ENCODE peak calls at places on chromosomes 6 and 20, in seven cellular contexts. One of them, this sample, is unnamed. For H3K36me3, the result is how much of the 10 kb centered on the place peaks cover.

GRCh38 chr6:167699141-167700036 is 127.3 kb upstream of the AFDN start:
- DNase-seq in IMR-90: no peak
- DNase-seq in brain microvascular endothelial cell: peak
- DNase-seq in endodermal cell: peak
- DNase-seq in PC-9: no peak
- DNase-seq in pancreas: no peak
- DNase-seq in colonic mucosa: peak
- DNase-seq in this sample: peak

GRCh38 chr20:64053841-64054661 is 4.6 kb upstream of the SOX18 start:
- DNase-seq in IMR-90: no peak
- DNase-seq in brain microvascular endothelial cell: no peak
- DNase-seq in endodermal cell: peak
- DNase-seq in PC-9: no peak
- DNase-seq in pancreas: no peak
- DNase-seq in colonic mucosa: no peak
- DNase-seq in this sample: peak

GRCh38 chr6:68087399-68088133 is 547.5 kb upstream of the ADGRB3 start:
- DNase-seq in IMR-90: no peak
- DNase-seq in brain microvascular endothelial cell: no peak
- DNase-seq in endodermal cell: no peak
- DNase-seq in PC-9: no peak
- DNase-seq in pancreas: no peak
- DNase-seq in colonic mucosa: no peak
- DNase-seq in this sample: no peak

GRCh38 chr20:9409981-9410380 is 104.4 kb upstream of the LAMP5 start:
- DNase-seq in IMR-90: peak
- DNase-seq in brain microvascular endothelial cell: peak
- DNase-seq in endodermal cell: no peak
- DNase-seq in PC-9: no peak
- DNase-seq in pancreas: no peak
- DNase-seq in colonic mucosa: no peak
- DNase-seq in this sample: no peak

GRCh38 chr6:13397359-13398080 is 69.2 kb upstream of the TBC1D7 start:
- DNase-seq in IMR-90: no peak
- DNase-seq in brain microvascular endothelial cell: no peak
- DNase-seq in endodermal cell: no peak
- DNase-seq in PC-9: no peak
- DNase-seq in pancreas: no peak
- DNase-seq in colonic mucosa: peak
- DNase-seq in this sample: no peak

GRCh38 chr6:145530454-145530853 is 204.9 kb downstream of the EPM2A start:
- DNase-seq in IMR-90: no peak
- DNase-seq in brain microvascular endothelial cell: no peak
- DNase-seq in endodermal cell: no peak
- DNase-seq in PC-9: no peak
- DNase-seq in pancreas: no peak
- DNase-seq in colonic mucosa: no peak
- DNase-seq in this sample: no peak

GRCh38 chr20:46021361-46022359 is 7.4 kb upstream of the SLC12A5 start:
- DNase-seq in IMR-90: no peak
- DNase-seq in brain microvascular endothelial cell: no peak
- DNase-seq in endodermal cell: peak
- DNase-seq in PC-9: peak
- DNase-seq in pancreas: peak
- DNase-seq in colonic mucosa: peak
- DNase-seq in this sample: no peak

GRCh38 chr6:105609375-105609991 is 206.6 kb upstream of the PREP start:
- DNase-seq in IMR-90: peak
- DNase-seq in brain microvascular endothelial cell: peak
- DNase-seq in endodermal cell: no peak
- DNase-seq in PC-9: no peak
- DNase-seq in pancreas: no peak
- DNase-seq in colonic mucosa: peak
- DNase-seq in this sample: peak

GRCh38 chr20:57804470-57805250 is 94.8 kb upstream of the PMEPA1 start:
- DNase-seq in IMR-90: no peak
- DNase-seq in brain microvascular endothelial cell: no peak
- DNase-seq in endodermal cell: no peak
- DNase-seq in PC-9: no peak
- DNase-seq in pancreas: no peak
- DNase-seq in colonic mucosa: no peak
- DNase-seq in this sample: no peak

GRCh38 chr6:118750143-118750542 is 98.8 kb upstream of the CEP85L start:
- DNase-seq in IMR-90: no peak
- DNase-seq in brain microvascular endothelial cell: peak
- DNase-seq in endodermal cell: no peak
- DNase-seq in PC-9: no peak
- DNase-seq in pancreas: no peak
- DNase-seq in colonic mucosa: no peak
- DNase-seq in this sample: no peak

GRCh38 chr6:81864124-81864523 is 111.6 kb upstream of the TENT5A start:
- DNase-seq in IMR-90: no peak
- DNase-seq in brain microvascular endothelial cell: no peak
- DNase-seq in endodermal cell: no peak
- DNase-seq in PC-9: no peak
- DNase-seq in pancreas: no peak
- DNase-seq in colonic mucosa: no peak
- DNase-seq in this sample: no peak

GRCh38 chr6:36028887-36029324 is 1.3 kb downstream of the MAPK14 start:
- DNase-seq in IMR-90: peak
- DNase-seq in brain microvascular endothelial cell: peak
- DNase-seq in endodermal cell: peak
- DNase-seq in PC-9: peak
- DNase-seq in pancreas: peak
- DNase-seq in colonic mucosa: peak
- DNase-seq in this sample: peak

GRCh38 chr6:41352907-41353306 is 17.5 kb downstream of the NCR2 start:
- DNase-seq in IMR-90: no peak
- DNase-seq in brain microvascular endothelial cell: no peak
- DNase-seq in endodermal cell: no peak
- DNase-seq in PC-9: no peak
- DNase-seq in pancreas: no peak
- DNase-seq in colonic mucosa: no peak
- DNase-seq in this sample: no peak

GRCh38 chr6:39113788-39114187 is 1.2 kb downstream of the SAYSD1 start:
- DNase-seq in IMR-90: no peak
- DNase-seq in brain microvascular endothelial cell: no peak
- DNase-seq in endodermal cell: no peak
- DNase-seq in PC-9: no peak
- DNase-seq in pancreas: no peak
- DNase-seq in colonic mucosa: no peak
- DNase-seq in this sample: no peak

GRCh38 chr6:133512410-133513016 is 271.4 kb downstream of the EYA4 start:
- DNase-seq in IMR-90: peak
- DNase-seq in brain microvascular endothelial cell: peak
- DNase-seq in endodermal cell: peak
- DNase-seq in PC-9: no peak
- DNase-seq in pancreas: no peak
- DNase-seq in colonic mucosa: peak
- DNase-seq in this sample: peak

GRCh38 chr6:5132741-5133140 is 47.6 kb downstream of the PPP1R3G start:
- DNase-seq in IMR-90: peak
- DNase-seq in brain microvascular endothelial cell: peak
- DNase-seq in endodermal cell: peak
- DNase-seq in PC-9: no peak
- DNase-seq in pancreas: no peak
- DNase-seq in colonic mucosa: peak
- DNase-seq in this sample: peak

GRCh38 chr20:34884260-34884659 is 7.8 kb downstream of the ACSS2 start:
- DNase-seq in IMR-90: no peak
- DNase-seq in brain microvascular endothelial cell: no peak
- DNase-seq in endodermal cell: no peak
- DNase-seq in PC-9: no peak
- DNase-seq in pancreas: no peak
- DNase-seq in colonic mucosa: no peak
- DNase-seq in this sample: no peak

GRCh38 chr6:15481892-15482291 is 180.9 kb downstream of the DTNBP1 start:
- DNase-seq in IMR-90: no peak
- DNase-seq in brain microvascular endothelial cell: no peak
- DNase-seq in endodermal cell: peak
- DNase-seq in PC-9: no peak
- DNase-seq in pancreas: no peak
- DNase-seq in colonic mucosa: no peak
- DNase-seq in this sample: no peak

GRCh38 chr6:170284866-170285469 is 5.9 kb downstream of the DLL1 start:
- DNase-seq in IMR-90: no peak
- DNase-seq in brain microvascular endothelial cell: no peak
- DNase-seq in endodermal cell: peak
- DNase-seq in PC-9: no peak
- DNase-seq in pancreas: no peak
- DNase-seq in colonic mucosa: no peak
- DNase-seq in this sample: no peak

DNA sequence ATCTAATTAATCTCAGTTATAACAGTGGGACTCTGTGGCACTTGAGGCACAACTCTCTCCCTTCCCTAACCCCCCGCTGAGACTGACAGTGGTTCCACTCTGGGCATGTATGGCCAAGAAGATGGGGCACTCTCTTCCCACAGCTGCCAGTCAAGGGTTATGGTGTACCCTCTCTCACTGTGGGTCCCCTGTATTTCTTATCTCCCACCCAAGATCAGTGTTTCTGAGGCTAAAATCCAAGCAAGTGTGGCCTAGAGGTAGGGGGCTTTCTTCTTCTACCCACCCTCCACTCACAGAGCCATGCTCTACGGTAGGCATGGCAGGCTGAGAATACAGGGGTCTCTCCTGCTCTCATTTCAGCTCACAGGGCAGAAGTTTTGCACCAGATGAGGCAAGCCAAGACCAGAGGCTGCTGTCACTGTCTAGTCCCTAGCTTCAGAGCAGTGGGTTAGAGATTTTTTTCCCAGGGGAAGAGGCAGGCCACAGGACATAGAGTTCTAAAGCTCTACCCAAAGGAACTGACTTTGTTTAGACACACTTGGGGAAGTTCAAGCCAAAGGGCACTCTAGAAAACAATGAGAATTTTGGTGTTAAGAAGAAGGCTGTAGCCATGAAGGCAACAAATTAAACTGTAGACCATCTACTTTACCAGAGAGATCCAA is 31.7 kb upstream of the HINT3 start:
- DNase-seq in IMR-90: no peak
- DNase-seq in brain microvascular endothelial cell: no peak
- DNase-seq in endodermal cell: no peak
- DNase-seq in PC-9: no peak
- DNase-seq in pancreas: no peak
- DNase-seq in colonic mucosa: no peak
- DNase-seq in this sample: no peak
- H3K4me3 ChIP-seq in IMR-90: no peak
- H3K4me3 ChIP-seq in brain microvascular endothelial cell: no peak
- H3K4me3 ChIP-seq in endodermal cell: no peak
- H3K4me3 ChIP-seq in PC-9: no peak
- H3K4me3 ChIP-seq in pancreas: no peak
- H3K4me3 ChIP-seq in colonic mucosa: no peak
- H3K4me3 ChIP-seq in this sample: no peak

GRCh38 chr6:44135173-44135748 is 7.9 kb downstream of the TMEM63B start:
- DNase-seq in IMR-90: no peak
- DNase-seq in brain microvascular endothelial cell: no peak
- DNase-seq in endodermal cell: no peak
- DNase-seq in PC-9: no peak
- DNase-seq in pancreas: no peak
- DNase-seq in colonic mucosa: no peak
- DNase-seq in this sample: no peak
- H3K36me3 ChIP-seq in IMR-90: under half
- H3K36me3 ChIP-seq in brain microvascular endothelial cell: under half
- H3K36me3 ChIP-seq in endodermal cell: under half
- H3K36me3 ChIP-seq in PC-9: under half
- H3K36me3 ChIP-seq in pancreas: under half
- H3K36me3 ChIP-seq in colonic mucosa: under half
- H3K36me3 ChIP-seq in this sample: under half

DNA sequence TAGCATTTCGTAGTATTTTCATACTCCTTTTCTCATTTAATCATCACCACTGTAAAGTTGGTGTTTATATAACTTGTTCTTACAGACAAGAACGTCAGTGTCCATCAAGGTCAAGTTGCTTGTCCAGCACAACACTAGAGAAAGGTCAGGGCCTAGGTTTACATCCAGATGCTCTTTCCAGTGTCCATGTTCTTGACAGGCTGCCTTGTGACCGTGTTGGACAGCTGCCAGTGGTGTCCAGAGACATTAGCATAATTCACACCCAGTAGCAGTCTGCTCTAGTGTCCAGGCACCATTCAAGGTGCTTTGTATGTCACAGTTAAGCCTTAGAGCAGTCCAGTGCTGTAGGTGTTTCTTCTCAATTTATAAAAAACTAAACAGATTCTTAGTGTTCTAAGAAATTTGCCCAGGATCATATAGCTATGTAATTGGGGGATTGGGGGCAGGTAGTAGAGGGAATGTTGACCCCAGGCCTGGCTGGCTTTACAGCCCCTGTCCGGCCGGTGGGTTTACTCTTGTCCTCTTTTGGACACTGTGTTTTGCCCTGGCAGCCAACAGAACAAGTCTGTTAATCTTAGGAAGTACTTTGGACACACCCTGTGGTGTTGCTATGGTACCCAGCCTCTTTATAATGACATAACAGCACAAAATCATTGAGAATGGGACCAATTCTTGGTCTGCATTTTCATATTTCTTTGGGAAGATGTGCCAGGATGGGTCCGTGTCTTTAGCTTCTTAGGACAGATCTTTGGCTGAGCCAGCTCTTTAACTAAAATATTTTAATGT is 8.0 kb downstream of the STK35 start:
- DNase-seq in IMR-90: no peak
- DNase-seq in brain microvascular endothelial cell: no peak
- DNase-seq in endodermal cell: no peak
- DNase-seq in PC-9: no peak
- DNase-seq in pancreas: no peak
- DNase-seq in colonic mucosa: peak
- DNase-seq in this sample: peak
- H3K4me3 ChIP-seq in IMR-90: no peak
- H3K4me3 ChIP-seq in brain microvascular endothelial cell: no peak
- H3K4me3 ChIP-seq in endodermal cell: no peak
- H3K4me3 ChIP-seq in PC-9: no peak
- H3K4me3 ChIP-seq in pancreas: no peak
- H3K4me3 ChIP-seq in colonic mucosa: no peak
- H3K4me3 ChIP-seq in this sample: no peak

DNA sequence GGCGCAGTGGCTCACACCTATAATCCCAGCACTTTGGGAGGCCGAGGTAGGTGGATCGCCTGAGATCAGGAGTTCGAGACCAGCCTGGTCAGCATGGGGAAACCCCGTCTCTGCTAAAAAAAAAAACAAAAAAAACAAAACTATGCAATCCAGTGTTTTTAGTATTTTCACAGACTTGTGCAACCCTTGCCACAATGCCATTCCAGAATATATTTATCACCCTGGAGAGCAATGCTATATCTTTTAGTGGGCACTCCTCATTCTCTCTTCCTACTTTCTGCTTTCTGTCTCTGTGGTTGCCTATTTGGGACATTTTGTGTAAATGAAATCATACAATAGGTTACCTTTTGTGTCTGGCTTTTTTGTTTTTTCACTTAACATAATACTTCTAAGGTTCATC is 39.1 kb upstream of the MROH8 start:
- DNase-seq in IMR-90: no peak
- DNase-seq in brain microvascular endothelial cell: no peak
- DNase-seq in endodermal cell: no peak
- DNase-seq in PC-9: no peak
- DNase-seq in pancreas: no peak
- DNase-seq in colonic mucosa: no peak
- DNase-seq in this sample: no peak
- H3K36me3 ChIP-seq in IMR-90: under half
- H3K36me3 ChIP-seq in brain microvascular endothelial cell: under half
- H3K36me3 ChIP-seq in endodermal cell: half or more
- H3K36me3 ChIP-seq in PC-9: under half
- H3K36me3 ChIP-seq in pancreas: under half
- H3K36me3 ChIP-seq in colonic mucosa: under half
- H3K36me3 ChIP-seq in this sample: half or more

GRCh38 chr6:31614674-31615578 is at the start of gene AIF1:
- DNase-seq in IMR-90: no peak
- DNase-seq in brain microvascular endothelial cell: no peak
- DNase-seq in endodermal cell: no peak
- DNase-seq in PC-9: no peak
- DNase-seq in pancreas: no peak
- DNase-seq in colonic mucosa: no peak
- DNase-seq in this sample: no peak
- H3K4me3 ChIP-seq in IMR-90: no peak
- H3K4me3 ChIP-seq in brain microvascular endothelial cell: no peak
- H3K4me3 ChIP-seq in endodermal cell: no peak
- H3K4me3 ChIP-seq in PC-9: no peak
- H3K4me3 ChIP-seq in pancreas: no peak
- H3K4me3 ChIP-seq in colonic mucosa: no peak
- H3K4me3 ChIP-seq in this sample: peak

This sample was measured in heart right ventricle.